ENCODE peak calls at places on chromosomes 7 and 10, in six cellular contexts. T is CD8-positive, alpha-beta T cell; A is WERI-Rb-1; D is upper lobe of left lung; I is colonic mucosa; J is foreskin fibroblast. Z is an unnamed sample.

GRCh38 chr10:22475857-22476600 is 130.7 kb downstream of the SPAG6 start:
- DNase-seq in T (no peak), D (no peak), I (no peak), J (peak), A (no peak), Z (no peak)

GRCh38 chr7:42878303-42878702 is 33.6 kb downstream of the C7orf25 start:
- DNase-seq in D (no peak), T (no peak), I (no peak), J (no peak), A (no peak), Z (no peak)

GRCh38 chr10:46787321-46787615 is 124.0 kb upstream of the PTPN20 start:
- DNase-seq in T (no peak), A (peak), D (no peak), I (peak), J (peak), Z (no peak)

GRCh38 chr7:28103984-28104628 is 76.5 kb downstream of the JAZF1 start:
- DNase-seq in J (no peak), D (peak), A (no peak), T (no peak), I (no peak), Z (no peak)

GRCh38 chr10:16893664-16894063 is 76.4 kb upstream of the RSU1 start:
- DNase-seq in I (no peak), J (no peak), T (no peak), A (no peak), D (no peak), Z (no peak)

GRCh38 chr7:25642849-25643248 is 414.6 kb upstream of the NPVF start:
- DNase-seq in A (no peak), I (no peak), J (no peak), T (no peak), D (no peak), Z (no peak)

GRCh38 chr7:151971829-151972228 is 15.6 kb downstream of the GALNTL5 start:
- DNase-seq in A (no peak), J (no peak), D (no peak), T (no peak), I (no peak), Z (no peak)

GRCh38 chr10:78977761-78978305 is 90.9 kb upstream of the ZMIZ1 start:
- DNase-seq in T (no peak), A (no peak), J (peak), D (peak), I (no peak), Z (peak)

GRCh38 chr10:49278497-49278902 is 20.5 kb upstream of the C10orf71 start:
- DNase-seq in I (no peak), J (no peak), T (no peak), D (no peak), A (no peak), Z (no peak)

GRCh38 chr7:119596651-119597050 is 676.3 kb upstream of the KCND2 start:
- DNase-seq in J (no peak), I (no peak), D (no peak), A (no peak), T (no peak), Z (no peak)

DNA sequence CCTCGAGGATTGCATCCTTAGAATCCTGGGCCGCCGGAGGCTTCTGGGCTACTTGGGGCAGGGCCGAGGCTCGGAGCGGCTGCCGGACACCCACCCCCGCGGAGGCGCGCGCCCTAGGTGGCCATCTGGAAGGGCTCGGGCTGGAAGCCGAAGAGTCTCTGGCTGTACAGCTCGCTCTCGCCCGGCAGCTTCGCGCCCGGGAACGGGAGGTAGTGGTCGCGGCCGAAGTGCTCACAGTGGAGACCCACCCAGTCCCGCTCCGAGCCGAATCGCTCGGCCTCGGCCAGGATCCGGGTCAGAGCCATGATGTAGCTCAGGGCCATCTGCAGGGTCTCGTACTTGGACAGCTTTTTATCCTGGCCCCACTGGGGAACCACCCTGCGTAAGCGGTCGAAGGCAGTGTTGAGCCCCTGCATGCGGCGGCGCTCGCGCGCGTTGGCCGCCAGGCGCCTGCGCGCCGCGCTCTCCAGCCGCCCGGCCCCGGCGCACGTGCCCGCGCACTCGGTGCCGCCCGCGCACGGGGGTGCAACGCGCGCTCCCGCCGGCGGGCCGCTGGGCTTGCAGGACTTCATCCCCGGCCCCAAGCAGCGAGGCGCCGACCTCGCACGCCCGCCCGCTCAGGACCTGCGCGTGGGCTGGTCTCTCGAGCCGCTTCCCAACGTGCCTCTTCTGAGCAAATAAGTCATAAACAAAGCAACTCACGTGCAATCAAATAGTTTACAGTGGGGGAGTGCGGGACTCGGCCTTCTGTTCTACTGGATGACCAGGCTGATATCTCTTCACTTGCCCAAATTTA is 609 bp downstream of the ATOH7 start:
- DNase-seq in T (peak), I (peak), A (peak), D (peak), J (peak), Z (no peak)
- TF ChIP-seq CTCF in T (no peak), I (no peak), A (peak), D (peak), J (no peak), Z (peak)

GRCh38 chr10:116808706-116809105 is 40.6 kb upstream of the ENO4 start:
- DNase-seq in J (no peak), A (no peak), D (no peak), T (no peak), I (no peak), Z (no peak)

GRCh38 chr10:116810895-116811294 is 38.4 kb upstream of the ENO4 start:
- DNase-seq in A (no peak), J (no peak), I (no peak), T (no peak), D (no peak), Z (no peak)

GRCh38 chr10:116815641-116816415 is 33.5 kb upstream of the ENO4 start:
- DNase-seq in D (no peak), T (no peak), I (no peak), J (no peak), A (no peak), Z (no peak)

GRCh38 chr10:116809528-116810500 is 39.5 kb upstream of the ENO4 start:
- DNase-seq in D (peak), I (peak), T (no peak), A (no peak), J (no peak), Z (no peak)

GRCh38 chr10:116811691-116812090 is 37.6 kb upstream of the ENO4 start:
- DNase-seq in A (no peak), T (no peak), I (no peak), D (no peak), J (no peak), Z (no peak)
- TF ChIP-seq CTCF in A (no peak), T (no peak), I (no peak), D (no peak), J (no peak), Z (no peak)

GRCh38 chr7:80439894-80440811 is 71.7 kb downstream of the GNAT3 start:
- DNase-seq in D (no peak), A (no peak), I (no peak), T (no peak), J (peak), Z (no peak)
- TF ChIP-seq CTCF in D (no peak), A (no peak), I (no peak), T (no peak), J (no peak), Z (no peak)

GRCh38 chr7:100152404-100152803 is 3.7 kb downstream of the LAMTOR4 start:
- DNase-seq in T (no peak), J (no peak), D (peak), A (no peak), I (no peak), Z (no peak)
- TF ChIP-seq CTCF in T (no peak), J (no peak), D (no peak), A (no peak), I (no peak), Z (no peak)

GRCh38 chr7:156556083-156556482 is 84.5 kb upstream of the RNF32 start:
- DNase-seq in D (no peak), T (no peak), A (no peak), J (no peak), I (no peak), Z (no peak)

GRCh38 chr7:156559001-156559400 is 81.6 kb upstream of the RNF32 start:
- DNase-seq in A (no peak), T (no peak), D (no peak), J (no peak), I (no peak), Z (no peak)

GRCh38 chr7:156560696-156561210 is 79.8 kb upstream of the RNF32 start:
- DNase-seq in A (no peak), T (no peak), I (no peak), J (no peak), D (no peak), Z (no peak)

GRCh38 chr7:156558198-156558597 is 82.4 kb upstream of the RNF32 start:
- DNase-seq in D (no peak), I (no peak), A (no peak), J (peak), T (no peak), Z (no peak)

GRCh38 chr7:156560075-156560474 is 80.5 kb upstream of the RNF32 start:
- DNase-seq in D (no peak), T (no peak), I (peak), J (no peak), A (no peak), Z (no peak)
- TF ChIP-seq CTCF in D (no peak), T (no peak), I (peak), J (no peak), A (peak), Z (no peak)

DNA sequence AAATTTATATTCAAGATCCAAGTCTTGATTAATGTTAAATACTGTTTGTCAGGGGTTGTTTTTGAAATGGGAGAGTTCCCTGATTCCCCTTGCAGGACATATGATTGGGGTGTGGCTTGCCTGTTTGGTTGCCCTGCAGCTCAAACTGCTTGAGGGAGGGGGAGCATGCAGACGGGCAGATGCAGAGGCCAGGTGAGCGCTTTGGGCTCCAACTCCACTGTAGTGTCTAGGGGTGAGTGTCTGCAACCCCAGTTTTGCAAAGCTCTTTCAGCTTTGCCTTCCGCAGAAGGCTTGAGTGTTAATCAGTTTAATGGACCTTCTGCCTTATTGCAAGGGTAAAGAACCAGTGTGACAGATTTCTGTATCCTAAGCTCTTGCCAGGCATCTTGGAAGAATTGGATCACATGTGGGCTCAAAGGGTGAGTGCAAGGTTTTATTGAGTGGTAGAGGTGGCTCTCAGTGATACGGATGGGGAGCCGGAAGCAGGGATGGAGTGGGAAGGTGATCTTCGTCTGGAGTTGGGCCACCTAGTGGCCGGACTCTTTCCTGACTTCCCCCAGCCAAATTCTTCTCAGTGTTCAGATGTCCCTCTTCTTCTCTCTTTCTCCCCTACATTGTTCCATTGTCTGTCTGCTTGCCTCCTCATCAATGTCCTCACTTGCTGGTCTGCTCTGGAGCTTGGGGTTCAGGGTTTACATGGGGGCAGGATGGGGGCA is 479.7 kb downstream of the ATRNL1 start:
- DNase-seq in A (peak), D (no peak), J (no peak), T (no peak), I (no peak), Z (no peak)
- TF ChIP-seq CTCF in A (peak), D (no peak), J (peak), T (no peak), I (no peak), Z (no peak)

DNA sequence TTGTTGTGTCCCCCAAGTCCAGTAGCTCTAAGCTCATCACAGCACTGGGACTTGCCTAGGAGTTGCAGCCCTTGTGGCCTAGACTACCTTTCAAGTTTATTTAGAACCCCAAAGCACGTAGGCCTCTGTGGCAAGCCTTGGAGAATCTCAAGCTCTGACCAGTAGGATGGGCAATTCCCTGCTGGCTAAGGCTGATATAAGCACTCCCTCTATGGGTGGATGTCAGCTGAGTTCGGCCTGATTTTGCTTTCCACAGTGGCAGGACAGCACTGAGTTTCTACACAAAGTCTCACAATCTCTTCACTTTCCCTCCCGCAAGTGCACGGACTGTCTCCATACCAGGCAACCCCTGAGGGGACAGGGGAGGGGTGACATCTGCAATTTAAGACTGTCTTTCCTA is 886.4 kb upstream of the LRRN3 start:
- DNase-seq in D (no peak), A (peak), T (no peak), I (no peak), J (peak), Z (no peak)
- TF ChIP-seq CTCF in D (no peak), A (peak), T (no peak), I (no peak), J (no peak), Z (no peak)

DNA sequence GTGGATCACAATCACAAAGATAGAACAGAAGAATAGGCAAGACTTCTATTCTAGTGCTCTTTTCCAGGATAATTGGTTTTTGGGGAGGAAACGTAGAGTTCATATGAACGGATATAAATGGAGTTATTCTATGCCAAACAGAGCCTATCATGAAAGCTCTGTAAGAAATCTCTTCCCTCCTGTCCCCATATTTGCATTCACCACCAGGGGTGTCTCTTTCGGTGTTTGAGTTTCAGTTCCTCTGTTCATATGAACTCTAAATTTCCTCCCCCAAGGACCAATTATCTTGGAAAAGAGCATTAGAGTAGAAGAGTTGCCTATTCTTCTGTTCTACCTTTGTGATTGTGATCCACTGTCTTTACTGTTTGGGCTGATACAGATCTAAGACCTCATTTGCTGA is 48.3 kb upstream of the CDC14C start:
- DNase-seq in J (no peak), T (no peak), I (no peak), A (no peak), D (no peak), Z (no peak)
- TF ChIP-seq CTCF in J (no peak), T (no peak), I (no peak), A (no peak), D (no peak), Z (no peak)